ENCODE peak calls at places on chromosomes 2 and 18, in six cellular contexts. S, D, W, B, U and H are unnamed samples.

GRCh38 chr2:28093308-28093707 is 202.8 kb downstream of the BABAM2 start:
- DNase-seq in S (no peak), D (no peak), W (no peak), B (no peak), U (no peak), H (no peak)

GRCh38 chr2:60512641-60513040 is 40.8 kb downstream of the BCL11A start:
- DNase-seq in S (no peak), D (no peak), W (no peak), B (peak), U (no peak), H (no peak)

GRCh38 chr18:35441857-35442595 is 55.7 kb downstream of the INO80C start:
- DNase-seq in S (no peak), D (no peak), W (no peak), B (no peak), U (no peak), H (no peak)

GRCh38 chr18:37575646-37576045 is 10.0 kb upstream of the CELF4 start:
- DNase-seq in S (no peak), D (no peak), W (peak), B (no peak), U (no peak), H (no peak)

GRCh38 chr18:6885992-6886823 is 156.7 kb downstream of the ARHGAP28 start:
- DNase-seq in S (no peak), D (peak), W (peak), B (peak), U (no peak), H (no peak)

GRCh38 chr18:76126327-76126726 is 368.7 kb downstream of the ZNF516 start:
- DNase-seq in S (no peak), D (no peak), W (peak), B (no peak), U (no peak), H (no peak)

GRCh38 chr2:74441690-74442482 is at the start of gene RTKN:
- DNase-seq in S (no peak), D (peak), W (no peak), B (peak), U (peak), H (peak)

GRCh38 chr2:177540293-177540692 is 147.7 kb downstream of the AGPS start:
- DNase-seq in S (no peak), D (no peak), W (no peak), B (no peak), U (no peak), H (no peak)

GRCh38 chr2:190927257-190927656 is 46.6 kb downstream of the GLS start:
- DNase-seq in S (no peak), D (peak), W (no peak), B (no peak), U (no peak), H (no peak)

GRCh38 chr2:141021109-141021508 is 1109.7 kb downstream of the LRP1B start:
- DNase-seq in S (no peak), D (no peak), W (no peak), B (no peak), U (no peak), H (no peak)

GRCh38 chr2:42048318-42049251 is 764 bp downstream of the PKDCC start:
- DNase-seq in S (no peak), D (peak), W (no peak), B (no peak), U (no peak), H (peak)

GRCh38 chr2:1286929-1287328 is 126.3 kb upstream of the TPO start:
- DNase-seq in S (no peak), D (no peak), W (no peak), B (no peak), U (no peak), H (no peak)